ENCODE peak calls at places on chromosome 7, in seven cellular contexts. One of them, this sample, is unnamed.

GRCh38 chr7:156473476-156474240 is 166.9 kb upstream of the RNF32 start:
- DNase-seq in HCT116: peak; percentile 27
- DNase-seq in SK-N-SH: peak; percentile 76
- DNase-seq in HepG2: peak; percentile 25
- DNase-seq in GM12878: no peak
- DNase-seq in K562: peak; percentile 57
- DNase-seq in H1: no peak
- DNase-seq in this sample: peak; percentile 46

GRCh38 chr7:18399624-18400235 is 95.8 kb upstream of the HDAC9 start:
- DNase-seq in HCT116: no peak
- DNase-seq in SK-N-SH: no peak
- DNase-seq in HepG2: no peak
- DNase-seq in GM12878: no peak
- DNase-seq in K562: no peak
- DNase-seq in H1: no peak
- DNase-seq in this sample: no peak

GRCh38 chr7:35257251-35258124 is 3.6 kb upstream of the TBX20 start:
- DNase-seq in HCT116: no peak
- DNase-seq in SK-N-SH: no peak
- DNase-seq in HepG2: no peak
- DNase-seq in GM12878: no peak
- DNase-seq in K562: no peak
- DNase-seq in H1: no peak
- DNase-seq in this sample: no peak

GRCh38 chr7:99386584-99387238 is 12.2 kb downstream of the ARPC1B start:
- DNase-seq in HCT116: no peak
- DNase-seq in SK-N-SH: peak; percentile 58
- DNase-seq in HepG2: peak; percentile 67
- DNase-seq in GM12878: no peak
- DNase-seq in K562: no peak
- DNase-seq in H1: no peak
- DNase-seq in this sample: no peak

GRCh38 chr7:45885264-45885882 is 2.9 kb upstream of the IGFBP1 start:
- DNase-seq in HCT116: peak; percentile 16
- DNase-seq in SK-N-SH: no peak
- DNase-seq in HepG2: peak; percentile 98
- DNase-seq in GM12878: no peak
- DNase-seq in K562: no peak
- DNase-seq in H1: no peak
- DNase-seq in this sample: peak; percentile 82

GRCh38 chr7:35718047-35718446 is 23.1 kb upstream of the HERPUD2 start:
- DNase-seq in HCT116: no peak
- DNase-seq in SK-N-SH: no peak
- DNase-seq in HepG2: no peak
- DNase-seq in GM12878: no peak
- DNase-seq in K562: no peak
- DNase-seq in H1: no peak
- DNase-seq in this sample: no peak

GRCh38 chr7:116970148-116970910 is 17.0 kb downstream of the ST7 start:
- DNase-seq in HCT116: no peak
- DNase-seq in SK-N-SH: no peak
- DNase-seq in HepG2: no peak
- DNase-seq in GM12878: no peak
- DNase-seq in K562: no peak
- DNase-seq in H1: no peak
- DNase-seq in this sample: no peak

GRCh38 chr7:36794689-36795088 is 70.4 kb upstream of the AOAH start:
- DNase-seq in HCT116: no peak
- DNase-seq in SK-N-SH: no peak
- DNase-seq in HepG2: peak; percentile 52
- DNase-seq in GM12878: no peak
- DNase-seq in K562: no peak
- DNase-seq in H1: no peak
- DNase-seq in this sample: no peak

GRCh38 chr7:6375346-6376101 is 72.2 kb downstream of the DAGLB start:
- DNase-seq in HCT116: no peak
- DNase-seq in SK-N-SH: no peak
- DNase-seq in HepG2: no peak
- DNase-seq in GM12878: no peak
- DNase-seq in K562: no peak
- DNase-seq in H1: no peak
- DNase-seq in this sample: no peak

GRCh38 chr7:155579565-155579964 is 33.2 kb upstream of the CNPY1 start:
- DNase-seq in HCT116: no peak
- DNase-seq in SK-N-SH: no peak
- DNase-seq in HepG2: no peak
- DNase-seq in GM12878: no peak
- DNase-seq in K562: no peak
- DNase-seq in H1: no peak
- DNase-seq in this sample: no peak

DNA sequence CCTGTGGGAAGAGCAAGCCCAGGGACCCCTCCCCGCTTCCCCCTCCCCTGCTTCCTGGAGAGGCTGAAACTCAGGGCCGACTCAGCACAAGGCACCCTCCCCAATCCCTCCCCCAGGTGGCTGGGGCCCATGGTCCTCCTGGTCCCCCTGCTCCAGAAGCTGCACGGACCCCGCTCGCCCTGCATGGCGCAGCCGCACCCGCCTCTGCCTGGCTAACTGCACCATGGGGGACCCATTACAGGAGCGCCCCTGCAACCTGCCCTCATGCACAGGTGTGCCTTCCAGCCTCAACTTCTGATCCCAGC is 19.7 kb upstream of the ZNF862 start:
- DNase-seq in HCT116: no peak
- DNase-seq in SK-N-SH: no peak
- DNase-seq in HepG2: no peak
- DNase-seq in GM12878: no peak
- DNase-seq in K562: no peak
- DNase-seq in H1: no peak
- DNase-seq in this sample: no peak
- TF ChIP-seq SIN3A in HCT116: no peak
- TF ChIP-seq SIN3A in SK-N-SH: no peak
- TF ChIP-seq SIN3A in HepG2: no peak
- TF ChIP-seq SIN3A in GM12878: no peak
- TF ChIP-seq SIN3A in K562: no peak
- TF ChIP-seq SIN3A in H1: no peak
- TF ChIP-seq SIN3A in this sample: no peak

GRCh38 chr7:81770823-81771222 is 976 bp upstream of the HGF start:
- DNase-seq in HCT116: no peak
- DNase-seq in SK-N-SH: no peak
- DNase-seq in HepG2: no peak
- DNase-seq in GM12878: no peak
- DNase-seq in K562: no peak
- DNase-seq in H1: no peak
- DNase-seq in this sample: no peak

GRCh38 chr7:81767883-81768282 is 2.0 kb downstream of the HGF start:
- DNase-seq in HCT116: no peak
- DNase-seq in SK-N-SH: no peak
- DNase-seq in HepG2: no peak
- DNase-seq in GM12878: no peak
- DNase-seq in K562: no peak
- DNase-seq in H1: no peak
- DNase-seq in this sample: no peak

GRCh38 chr7:81774496-81774895 is 4.6 kb upstream of the HGF start:
- DNase-seq in HCT116: no peak
- DNase-seq in SK-N-SH: no peak
- DNase-seq in HepG2: no peak
- DNase-seq in GM12878: no peak
- DNase-seq in K562: no peak
- DNase-seq in H1: no peak
- DNase-seq in this sample: peak; percentile 55

GRCh38 chr7:81768951-81769778 is 682 bp downstream of the HGF start:
- DNase-seq in HCT116: no peak
- DNase-seq in SK-N-SH: no peak
- DNase-seq in HepG2: no peak
- DNase-seq in GM12878: no peak
- DNase-seq in K562: no peak
- DNase-seq in H1: no peak
- DNase-seq in this sample: no peak

DNA sequence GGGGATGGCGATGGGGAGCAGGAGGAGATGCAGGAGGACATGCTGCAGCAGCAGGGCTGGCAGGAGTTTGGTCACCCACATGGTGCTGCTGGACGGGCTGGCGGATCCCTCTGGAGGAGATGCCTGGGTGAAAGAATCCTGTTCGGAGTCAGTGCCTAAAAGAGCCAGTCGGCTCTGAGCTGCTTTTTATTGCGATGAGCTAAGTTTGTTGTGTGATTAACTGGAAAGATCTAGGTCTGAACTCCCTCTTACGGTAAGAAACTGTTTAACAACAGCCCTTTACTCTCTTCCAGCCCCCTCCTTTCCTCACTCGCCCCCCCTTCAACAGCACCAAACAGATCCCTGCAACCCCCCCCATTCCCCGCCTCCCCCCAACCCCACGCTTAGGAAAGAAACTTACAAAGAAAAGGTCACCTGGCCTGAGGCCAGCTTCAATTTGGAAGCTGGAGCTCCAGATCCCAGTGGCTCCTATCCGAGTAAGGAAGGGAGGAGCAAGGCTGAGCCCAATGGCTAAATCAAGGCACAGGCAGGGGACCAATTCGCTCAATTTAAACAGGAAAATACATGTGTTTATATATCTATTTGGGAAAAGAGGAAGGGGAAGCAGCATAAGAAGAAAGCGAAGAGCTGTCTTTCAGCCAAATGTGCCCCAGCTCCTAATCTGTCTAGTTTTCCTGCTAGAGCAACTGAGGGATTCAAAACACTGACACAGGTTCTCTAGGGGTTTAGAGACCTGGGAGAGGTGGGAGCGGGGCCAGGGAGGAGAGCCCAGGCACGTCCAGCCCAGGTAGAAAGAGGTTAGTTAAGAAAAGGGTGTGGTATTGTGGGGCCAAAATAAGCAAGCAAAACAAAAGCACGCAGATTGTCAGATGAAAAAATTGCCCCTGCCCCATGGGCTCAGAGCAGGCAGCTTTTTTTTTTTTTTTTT is at the start of gene HGF:
- DNase-seq in HCT116: no peak
- DNase-seq in SK-N-SH: peak; percentile 36
- DNase-seq in HepG2: no peak
- DNase-seq in GM12878: no peak
- DNase-seq in K562: no peak
- DNase-seq in H1: no peak
- DNase-seq in this sample: no peak
- TF ChIP-seq CTCF in HCT116: no peak
- TF ChIP-seq CTCF in SK-N-SH: no peak
- TF ChIP-seq CTCF in HepG2: no peak
- TF ChIP-seq CTCF in GM12878: no peak
- TF ChIP-seq CTCF in K562: no peak
- TF ChIP-seq CTCF in H1: no peak
- TF ChIP-seq CTCF in this sample: no peak

DNA sequence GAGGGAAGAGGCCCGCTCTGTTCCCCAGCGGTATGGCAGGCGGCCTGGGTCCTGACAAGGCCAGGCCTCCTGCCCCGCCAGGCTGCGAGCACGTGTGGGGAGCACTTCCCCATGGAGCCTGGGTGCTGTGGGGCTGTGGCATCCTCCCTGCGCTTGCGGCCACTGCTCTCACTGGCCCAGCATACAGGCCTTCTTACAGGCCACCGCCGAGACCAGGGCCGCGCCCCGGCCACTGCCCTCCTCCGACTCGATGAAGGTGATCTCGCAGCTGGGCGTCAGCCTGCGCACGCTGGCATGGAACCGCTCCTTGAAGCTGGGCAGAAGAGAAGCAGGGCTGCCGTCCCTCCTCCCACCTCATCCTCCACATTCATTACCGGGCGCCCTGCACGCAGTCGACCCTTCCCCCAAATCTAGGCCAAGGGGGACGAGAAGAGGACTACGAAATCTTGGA is 3.9 kb upstream of the MYL7 start:
- DNase-seq in HCT116: no peak
- DNase-seq in SK-N-SH: peak; percentile 42
- DNase-seq in HepG2: no peak
- DNase-seq in GM12878: no peak
- DNase-seq in K562: no peak
- DNase-seq in H1: no peak
- DNase-seq in this sample: no peak
- TF ChIP-seq SIN3A in HCT116: no peak
- TF ChIP-seq SIN3A in SK-N-SH: no peak
- TF ChIP-seq SIN3A in HepG2: no peak
- TF ChIP-seq SIN3A in GM12878: no peak
- TF ChIP-seq SIN3A in K562: no peak
- TF ChIP-seq SIN3A in H1: no peak
- TF ChIP-seq SIN3A in this sample: no peak

GRCh38 chr7:123352226-123352550 is 152.4 kb upstream of the SLC13A1 start:
- DNase-seq in HCT116: no peak
- DNase-seq in SK-N-SH: no peak
- DNase-seq in HepG2: no peak
- DNase-seq in GM12878: no peak
- DNase-seq in K562: no peak
- DNase-seq in H1: no peak
- DNase-seq in this sample: no peak

GRCh38 chr7:123351506-123352225 is 151.9 kb upstream of the SLC13A1 start:
- DNase-seq in HCT116: no peak
- DNase-seq in SK-N-SH: no peak
- DNase-seq in HepG2: no peak
- DNase-seq in GM12878: no peak
- DNase-seq in K562: no peak
- DNase-seq in H1: no peak
- DNase-seq in this sample: no peak

GRCh38 chr7:123351027-123351426 is 151.3 kb upstream of the SLC13A1 start:
- DNase-seq in HCT116: no peak
- DNase-seq in SK-N-SH: no peak
- DNase-seq in HepG2: no peak
- DNase-seq in GM12878: no peak
- DNase-seq in K562: no peak
- DNase-seq in H1: no peak
- DNase-seq in this sample: no peak

GRCh38 chr7:123352957-123353356 is 153.2 kb upstream of the SLC13A1 start:
- DNase-seq in HCT116: no peak
- DNase-seq in SK-N-SH: no peak
- DNase-seq in HepG2: no peak
- DNase-seq in GM12878: no peak
- DNase-seq in K562: no peak
- DNase-seq in H1: no peak
- DNase-seq in this sample: no peak

GRCh38 chr7:123355576-123356195 is 155.9 kb upstream of the SLC13A1 start:
- DNase-seq in HCT116: peak; percentile 26
- DNase-seq in SK-N-SH: no peak
- DNase-seq in HepG2: no peak
- DNase-seq in GM12878: no peak
- DNase-seq in K562: no peak
- DNase-seq in H1: no peak
- DNase-seq in this sample: no peak
- TF ChIP-seq CTCF in HCT116: no peak
- TF ChIP-seq CTCF in SK-N-SH: peak; percentile 11
- TF ChIP-seq CTCF in HepG2: no peak
- TF ChIP-seq CTCF in GM12878: no peak
- TF ChIP-seq CTCF in K562: no peak
- TF ChIP-seq CTCF in H1: no peak
- TF ChIP-seq CTCF in this sample: no peak